ENCODE peak calls at places on chromosomes 13 and 19, in five cellular contexts. J, L, W, U and E are unnamed samples.
A peak's percentile ranks its signal among the peaks of the same experiment; 100 is the strongest.

GRCh38 chr13:100646030-100646673 is 28.4 kb downstream of the TMTC4 start:
- DNase-seq in J (no peak), L (no peak), W (no peak), U (no peak), E (peak; percentile 11)

GRCh38 chr13:111112196-111112595 is 2.9 kb upstream of the ARHGEF7 start:
- DNase-seq in J (no peak), L (no peak), W (no peak), U (no peak), E (no peak)

GRCh38 chr13:112444001-112444311 is 67.8 kb downstream of the SPACA7 start:
- DNase-seq in J (peak; percentile 18), L (no peak), W (no peak), U (peak; percentile 47), E (peak; percentile 51)

GRCh38 chr13:37878496-37878895 is 8.9 kb upstream of the TRPC4 start:
- DNase-seq in J (no peak), L (no peak), W (no peak), U (no peak), E (no peak)

GRCh38 chr19:47661161-47661560 is 52.1 kb upstream of the EHD2 start:
- DNase-seq in J (no peak), L (no peak), W (no peak), U (no peak), E (no peak)

GRCh38 chr19:2962018-2962670 is 15.2 kb upstream of the TLE6 start:
- DNase-seq in J (peak; percentile 66), L (no peak), W (no peak), U (no peak), E (peak; percentile 81)

GRCh38 chr13:113744197-113745000 is 14.6 kb upstream of the TMEM255B start:
- DNase-seq in J (no peak), L (no peak), W (no peak), U (no peak), E (no peak)

GRCh38 chr19:50906217-50906616 is 5.0 kb downstream of the KLK4 start:
- DNase-seq in J (peak; percentile 38), L (no peak), W (no peak), U (no peak), E (peak; percentile 55)

GRCh38 chr13:87671824-87672603 is 843 bp downstream of the SLITRK5 start:
- DNase-seq in J (no peak), L (no peak), W (no peak), U (peak; percentile 37), E (peak; percentile 49)

GRCh38 chr13:108120332-108120731 is 95.0 kb downstream of the LIG4 start:
- DNase-seq in J (no peak), L (no peak), W (no peak), U (no peak), E (no peak)

GRCh38 chr19:14519245-14519859 is 1.2 kb upstream of the DNAJB1 start:
- DNase-seq in J (no peak), L (no peak), W (no peak), U (no peak), E (no peak)

GRCh38 chr13:80086304-80086721 is 254.6 kb downstream of the SPRY2 start:
- DNase-seq in J (no peak), L (no peak), W (no peak), U (no peak), E (no peak)

GRCh38 chr13:59437902-59438301 is 725.8 kb downstream of the DIAPH3 start:
- DNase-seq in J (no peak), L (no peak), W (no peak), U (no peak), E (no peak)

GRCh38 chr19:11944656-11945055 is 19.7 kb downstream of the ZNF700 start:
- DNase-seq in J (no peak), L (no peak), W (no peak), U (no peak), E (no peak)

GRCh38 chr19:11942008-11942842 is 17.3 kb downstream of the ZNF700 start:
- DNase-seq in J (no peak), L (no peak), W (no peak), U (no peak), E (no peak)

GRCh38 chr19:11948646-11949045 is 16.2 kb upstream of the ZNF763 start:
- DNase-seq in J (no peak), L (no peak), W (no peak), U (no peak), E (no peak)

DNA sequence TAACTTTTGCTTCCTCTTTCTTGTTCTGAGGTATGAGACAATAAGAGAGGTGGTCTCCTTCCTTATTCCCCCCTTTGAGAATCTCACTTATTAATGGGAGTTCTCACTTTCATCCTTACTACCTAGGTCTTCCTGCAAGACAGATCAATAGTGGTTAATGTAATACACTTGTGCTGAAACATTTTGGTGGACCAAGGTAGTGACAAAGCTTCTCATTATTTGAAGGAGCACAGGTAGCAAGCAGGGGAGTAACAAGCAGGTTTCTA is 17.9 kb downstream of the ZNF700 start:
- DNase-seq in J (no peak), L (no peak), W (no peak), U (no peak), E (peak; percentile 31)
- H3K9me3 ChIP-seq in J (peaks cover 49% of the 10 kb centered on the region), L (peaks cover 91% of the 10 kb centered on the region), W (peaks cover 47% of the 10 kb centered on the region), U (peaks cover 99% of the 10 kb centered on the region), E (peaks cover 69% of the 10 kb centered on the region)

GRCh38 chr19:44581288-44581687 is 32.1 kb upstream of the IGSF23 start:
- DNase-seq in J (no peak), L (no peak), W (no peak), U (no peak), E (no peak)

GRCh38 chr19:44580366-44580895 is 32.9 kb upstream of the IGSF23 start:
- DNase-seq in J (no peak), L (no peak), W (no peak), U (no peak), E (no peak)

GRCh38 chr19:44585371-44586141 is 27.8 kb upstream of the IGSF23 start:
- DNase-seq in J (no peak), L (no peak), W (no peak), U (peak; percentile 34), E (no peak)

GRCh38 chr19:44579663-44580365 is 33.5 kb upstream of the IGSF23 start:
- DNase-seq in J (no peak), L (no peak), W (no peak), U (no peak), E (no peak)

DNA sequence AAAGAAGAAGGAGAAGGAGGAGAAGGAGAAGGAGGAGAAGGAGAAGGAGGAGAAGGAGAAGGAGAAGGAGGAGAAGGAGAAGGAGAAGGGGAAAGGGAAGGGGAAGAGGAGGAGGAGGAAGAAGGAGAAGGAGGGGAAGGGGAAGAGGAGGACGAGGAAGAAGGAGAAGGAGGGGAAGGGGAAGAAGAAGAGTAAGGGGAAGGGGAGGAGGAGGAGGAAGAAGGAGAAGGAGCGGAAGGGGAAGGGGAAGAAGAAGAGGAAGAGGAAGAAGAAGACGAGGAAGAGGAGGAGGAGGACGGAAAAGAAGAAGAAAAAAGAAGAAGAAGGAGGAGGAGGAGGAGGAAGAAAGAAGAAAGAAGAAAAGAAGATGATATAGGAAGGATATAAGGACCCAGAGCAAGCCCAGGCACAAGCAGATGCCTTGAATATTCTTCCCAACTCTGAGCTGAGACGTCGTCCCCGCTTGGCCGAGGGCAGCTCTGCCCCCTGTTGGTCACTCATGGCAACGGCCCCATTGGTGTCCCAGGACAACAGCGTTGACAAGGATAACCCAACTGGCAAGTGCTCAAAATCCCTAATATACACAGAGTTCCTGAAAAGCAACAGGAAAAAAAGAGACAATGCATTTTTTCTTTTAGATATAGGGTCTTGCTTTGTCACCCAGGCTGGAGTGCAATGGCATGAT is 30.6 kb upstream of the IGSF23 start:
- DNase-seq in J (no peak), L (no peak), W (no peak), U (peak; percentile 18), E (peak; percentile 60)
- H3K9me3 ChIP-seq in J (no peaks in the 10 kb centered on the region), L (no peaks in the 10 kb centered on the region), W (no peaks in the 10 kb centered on the region), U (peaks cover 32% of the 10 kb centered on the region), E (peaks cover 2% of the 10 kb centered on the region)

DNA sequence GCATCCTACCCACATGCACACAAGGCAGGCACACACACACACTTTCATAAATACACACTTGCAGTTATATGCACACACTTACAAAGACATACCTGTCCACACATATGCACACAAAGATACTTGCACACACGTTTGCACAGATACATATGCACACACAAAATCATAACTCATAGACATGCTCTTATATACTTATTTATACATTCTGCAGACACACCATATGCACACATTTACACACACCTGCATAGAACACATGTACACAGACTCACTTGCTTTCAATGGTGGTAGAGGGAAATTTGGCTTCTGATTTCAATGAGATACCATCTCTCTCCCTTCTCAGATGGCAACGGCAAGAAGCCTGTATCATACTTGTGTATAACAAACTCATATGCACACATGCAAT is 24.8 kb downstream of the OLFM2 start:
- DNase-seq in J (no peak), L (no peak), W (no peak), U (no peak), E (no peak)
- H3K9me3 ChIP-seq in J (no peaks in the 10 kb centered on the region), L (no peaks in the 10 kb centered on the region), W (no peaks in the 10 kb centered on the region), U (no peaks in the 10 kb centered on the region), E (no peaks in the 10 kb centered on the region)

GRCh38 chr19:34953092-34953491 is 10.9 kb downstream of the ZNF792 start:
- DNase-seq in J (no peak), L (no peak), W (no peak), U (no peak), E (no peak)
- H3K9me3 ChIP-seq in J (peaks cover 41% of the 10 kb centered on the region), L (peaks cover 66% of the 10 kb centered on the region), W (peaks cover 52% of the 10 kb centered on the region), U (peaks cover 41% of the 10 kb centered on the region), E (no peaks in the 10 kb centered on the region)

GRCh38 chr19:45231891-45232290 is 13.3 kb downstream of the EXOC3L2 start:
- DNase-seq in J (no peak), L (no peak), W (no peak), U (peak; percentile 56), E (no peak)
- H3K9me3 ChIP-seq in J (no peaks in the 10 kb centered on the region), L (no peaks in the 10 kb centered on the region), W (no peaks in the 10 kb centered on the region), U (no peaks in the 10 kb centered on the region), E (no peaks in the 10 kb centered on the region)